ENCODE peak calls at places on chromosomes 13 and 19, in four cellular contexts. One of them, this sample, is unnamed.

GRCh38 chr19:10533656-10534386 is 9.9 kb upstream of the ATG4D start:
- DNase-seq in Panc1: no peak
- DNase-seq in HepG2: no peak
- DNase-seq in K562: no peak
- DNase-seq in this sample: no peak

GRCh38 chr13:22175211-22175610 is 504.3 kb downstream of the FGF9 start:
- DNase-seq in Panc1: no peak
- DNase-seq in HepG2: no peak
- DNase-seq in K562: no peak
- DNase-seq in this sample: no peak

GRCh38 chr13:98291658-98292057 is 114.6 kb upstream of the RNF113B start:
- DNase-seq in Panc1: no peak
- DNase-seq in HepG2: peak
- DNase-seq in K562: no peak
- DNase-seq in this sample: no peak

GRCh38 chr13:94110011-94110410 is 369.5 kb downstream of the DCT start:
- DNase-seq in Panc1: no peak
- DNase-seq in HepG2: no peak
- DNase-seq in K562: no peak
- DNase-seq in this sample: no peak

GRCh38 chr13:51739403-51740112 is 64.4 kb downstream of the DHRS12 start:
- DNase-seq in Panc1: no peak
- DNase-seq in HepG2: no peak
- DNase-seq in K562: no peak
- DNase-seq in this sample: no peak

GRCh38 chr19:54159352-54160181 is at the start of gene LENG1:
- DNase-seq in Panc1: peak
- DNase-seq in HepG2: peak
- DNase-seq in K562: peak
- DNase-seq in this sample: peak

GRCh38 chr13:73337511-73337910 is 278.7 kb downstream of the KLF5 start:
- DNase-seq in Panc1: no peak
- DNase-seq in HepG2: no peak
- DNase-seq in K562: no peak
- DNase-seq in this sample: no peak

GRCh38 chr13:109123971-109124370 is 494.6 kb downstream of the MYO16 start:
- DNase-seq in Panc1: no peak
- DNase-seq in HepG2: no peak
- DNase-seq in K562: no peak
- DNase-seq in this sample: no peak

GRCh38 chr13:113955235-113955634 is 18.6 kb downstream of the C13orf46 start:
- DNase-seq in Panc1: no peak
- DNase-seq in HepG2: no peak
- DNase-seq in K562: no peak
- DNase-seq in this sample: no peak

GRCh38 chr19:15191982-15192381 is 8.8 kb downstream of the NOTCH3 start:
- DNase-seq in Panc1: no peak
- DNase-seq in HepG2: no peak
- DNase-seq in K562: no peak
- DNase-seq in this sample: no peak

GRCh38 chr13:92677571-92677970 is 549.0 kb upstream of the GPC6 start:
- DNase-seq in Panc1: no peak
- DNase-seq in HepG2: no peak
- DNase-seq in K562: no peak
- DNase-seq in this sample: no peak

GRCh38 chr13:100808848-100809247 is 134.3 kb upstream of the TMTC4 start:
- DNase-seq in Panc1: no peak
- DNase-seq in HepG2: no peak
- DNase-seq in K562: no peak
- DNase-seq in this sample: no peak

GRCh38 chr19:28495046-28495445 is 717.9 kb downstream of the UQCRFS1 start:
- DNase-seq in Panc1: no peak
- DNase-seq in HepG2: no peak
- DNase-seq in K562: peak
- DNase-seq in this sample: no peak

GRCh38 chr19:13986348-13986904 is 19.7 kb downstream of the RFX1 start:
- DNase-seq in Panc1: no peak
- DNase-seq in HepG2: no peak
- DNase-seq in K562: no peak
- DNase-seq in this sample: no peak

GRCh38 chr13:106867249-106867648 is 299.3 kb upstream of the ARGLU1 start:
- DNase-seq in Panc1: no peak
- DNase-seq in HepG2: no peak
- DNase-seq in K562: no peak
- DNase-seq in this sample: no peak

DNA sequence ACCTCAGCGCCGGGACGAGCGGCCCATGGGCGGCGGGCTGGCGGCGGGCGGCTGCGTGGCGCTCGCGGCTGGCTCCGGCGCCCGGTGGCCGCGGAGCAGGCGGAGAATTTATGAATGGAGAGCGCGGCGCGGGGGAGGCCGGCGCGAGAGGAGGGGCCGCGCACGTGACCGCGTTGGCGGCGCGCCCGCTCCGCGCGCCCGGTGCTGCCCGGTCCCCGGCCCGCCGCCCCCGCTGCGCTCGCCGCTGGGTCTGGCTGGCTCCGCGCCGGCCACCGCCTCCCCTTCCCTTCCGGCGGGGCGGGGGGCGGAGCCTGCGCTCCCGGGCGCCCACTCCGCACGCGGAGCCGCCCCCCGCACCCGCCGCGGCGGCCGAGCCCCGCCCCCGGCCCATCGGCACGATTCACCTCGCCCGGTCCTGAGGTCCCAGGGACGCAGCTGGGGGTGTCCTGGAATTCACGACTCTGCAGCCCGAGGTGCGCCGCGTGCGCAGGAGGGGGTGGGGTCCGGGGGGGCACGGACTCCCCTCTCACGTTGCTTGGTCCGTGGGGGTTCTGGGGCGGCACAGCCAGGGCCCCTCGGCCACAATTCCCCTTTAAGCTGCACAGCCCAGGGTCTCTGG is at the start of gene CBARP:
- DNase-seq in Panc1: no peak
- DNase-seq in HepG2: no peak
- DNase-seq in K562: peak
- DNase-seq in this sample: no peak
- TF ChIP-seq TCF7L2 in Panc1: no peak
- TF ChIP-seq TCF7L2 in HepG2: no peak
- TF ChIP-seq TCF7L2 in K562: no peak
- TF ChIP-seq TCF7L2 in this sample: no peak

DNA sequence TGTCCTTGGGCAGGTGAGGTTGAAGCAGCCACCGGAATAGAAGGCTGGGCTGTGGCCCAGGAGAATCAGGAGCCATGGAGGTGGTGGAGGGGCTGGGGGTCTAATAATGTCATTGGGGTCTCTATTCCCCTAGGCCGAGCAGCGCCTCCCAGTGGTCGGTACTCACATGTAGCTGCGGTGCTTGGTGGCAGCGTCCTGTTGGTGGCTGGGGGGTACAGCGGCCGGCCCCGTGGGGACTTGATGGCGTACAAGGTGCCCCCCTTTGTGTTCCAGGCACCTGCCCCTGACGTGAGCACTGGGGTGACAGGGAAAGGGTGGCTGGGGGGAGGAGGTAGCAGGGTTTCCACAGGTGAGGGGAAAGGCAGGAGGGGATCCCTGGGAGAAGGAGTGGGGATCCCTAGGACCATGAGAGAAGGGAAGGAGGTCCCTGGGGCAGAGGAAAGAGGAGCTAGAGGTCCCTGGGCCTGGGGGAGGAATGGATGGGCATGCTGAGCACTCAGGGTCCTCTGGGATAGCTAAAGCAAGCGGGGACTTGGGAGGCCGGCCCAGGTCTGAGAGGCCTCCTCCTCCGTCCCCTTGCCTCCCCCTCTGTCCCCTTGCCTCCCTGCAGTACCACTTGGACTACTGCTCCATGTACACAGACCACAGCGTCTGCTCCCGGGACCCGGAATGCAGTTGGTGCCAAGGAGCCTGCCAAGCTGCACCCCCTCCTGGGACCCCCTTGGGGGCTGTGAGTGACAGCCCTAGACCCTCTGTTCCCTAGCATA is 18.1 kb downstream of the MEGF8 start:
- DNase-seq in Panc1: no peak
- DNase-seq in HepG2: no peak
- DNase-seq in K562: no peak
- DNase-seq in this sample: no peak
- TF ChIP-seq CTCF in Panc1: no peak
- TF ChIP-seq CTCF in HepG2: peak
- TF ChIP-seq CTCF in K562: peak
- TF ChIP-seq CTCF in this sample: peak

DNA sequence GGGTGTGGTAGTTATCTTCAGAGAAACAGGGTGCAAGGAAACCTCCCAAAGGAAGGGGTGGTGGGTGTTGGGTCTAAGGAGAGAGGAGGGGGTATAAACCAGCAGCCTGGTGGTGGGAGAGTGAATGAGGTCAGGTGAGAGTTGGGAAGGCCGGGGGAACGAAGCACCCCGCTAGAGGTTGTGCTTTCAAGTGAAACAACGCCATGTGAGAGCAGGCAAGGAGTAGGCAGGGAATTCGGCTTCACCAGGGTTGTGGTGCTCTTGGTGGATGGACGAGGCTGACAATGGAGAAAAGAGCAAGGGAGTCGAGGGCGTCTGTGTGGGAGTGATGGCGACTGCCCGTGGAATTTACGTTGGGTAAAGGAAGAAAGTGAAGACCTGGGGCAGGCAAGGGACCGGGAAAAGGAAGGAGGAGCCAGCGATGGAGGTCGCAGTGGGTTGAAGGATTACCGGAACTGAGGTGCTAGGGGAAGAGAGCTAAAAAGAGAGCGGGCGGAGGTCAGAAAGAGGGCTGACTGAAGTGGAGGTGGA is 2.1 kb upstream of the MLNR start:
- DNase-seq in Panc1: no peak
- DNase-seq in HepG2: no peak
- DNase-seq in K562: no peak
- DNase-seq in this sample: no peak
- TF ChIP-seq TCF7L2 in Panc1: no peak
- TF ChIP-seq TCF7L2 in HepG2: no peak
- TF ChIP-seq TCF7L2 in K562: no peak
- TF ChIP-seq TCF7L2 in this sample: no peak

GRCh38 chr19:2231621-2232221 is 4.4 kb downstream of the PLEKHJ1 start:
- DNase-seq in Panc1: no peak
- DNase-seq in HepG2: no peak
- DNase-seq in K562: no peak
- DNase-seq in this sample: no peak
- TF ChIP-seq CTCF in Panc1: peak
- TF ChIP-seq CTCF in HepG2: peak
- TF ChIP-seq CTCF in K562: peak
- TF ChIP-seq CTCF in this sample: no peak

GRCh38 chr19:31349160-31349881 is at the start of gene TSHZ3:
- DNase-seq in Panc1: no peak
- DNase-seq in HepG2: no peak
- DNase-seq in K562: peak
- DNase-seq in this sample: no peak
- TF ChIP-seq TCF7L2 in Panc1: no peak
- TF ChIP-seq TCF7L2 in HepG2: no peak
- TF ChIP-seq TCF7L2 in K562: no peak
- TF ChIP-seq TCF7L2 in this sample: no peak

GRCh38 chr19:41641879-41642485 is 15.1 kb upstream of the CEACAM4 start:
- DNase-seq in Panc1: peak
- DNase-seq in HepG2: peak
- DNase-seq in K562: peak
- DNase-seq in this sample: peak

GRCh38 chr19:41649827-41650226 is 23.0 kb upstream of the CEACAM4 start:
- DNase-seq in Panc1: no peak
- DNase-seq in HepG2: no peak
- DNase-seq in K562: no peak
- DNase-seq in this sample: no peak

GRCh38 chr19:41646589-41647204 is 19.8 kb upstream of the CEACAM4 start:
- DNase-seq in Panc1: no peak
- DNase-seq in HepG2: no peak
- DNase-seq in K562: peak
- DNase-seq in this sample: peak
- TF ChIP-seq CTCF in Panc1: peak
- TF ChIP-seq CTCF in HepG2: peak
- TF ChIP-seq CTCF in K562: peak
- TF ChIP-seq CTCF in this sample: peak

GRCh38 chr19:32671883-32672282 is 3.1 kb downstream of the ANKRD27 start:
- DNase-seq in Panc1: no peak
- DNase-seq in HepG2: no peak
- DNase-seq in K562: peak
- DNase-seq in this sample: no peak
- TF ChIP-seq TCF7L2 in Panc1: no peak
- TF ChIP-seq TCF7L2 in HepG2: no peak
- TF ChIP-seq TCF7L2 in K562: no peak
- TF ChIP-seq TCF7L2 in this sample: no peak

GRCh38 chr13:61414686-61415664 is 674 bp downstream of the PCDH20 start:
- DNase-seq in Panc1: no peak
- DNase-seq in HepG2: peak
- DNase-seq in K562: no peak
- DNase-seq in this sample: no peak

GRCh38 chr13:61414136-61414535 is 1.5 kb downstream of the PCDH20 start:
- DNase-seq in Panc1: no peak
- DNase-seq in HepG2: no peak
- DNase-seq in K562: no peak
- DNase-seq in this sample: no peak

GRCh38 chr13:61410266-61410665 is 5.4 kb downstream of the PCDH20 start:
- DNase-seq in Panc1: no peak
- DNase-seq in HepG2: no peak
- DNase-seq in K562: no peak
- DNase-seq in this sample: no peak

GRCh38 chr13:61413572-61413971 is 2.1 kb downstream of the PCDH20 start:
- DNase-seq in Panc1: no peak
- DNase-seq in HepG2: no peak
- DNase-seq in K562: no peak
- DNase-seq in this sample: no peak

GRCh38 chr13:61410669-61411297 is 4.9 kb downstream of the PCDH20 start:
- DNase-seq in Panc1: peak
- DNase-seq in HepG2: peak
- DNase-seq in K562: peak
- DNase-seq in this sample: peak
- TF ChIP-seq CTCF in Panc1: peak
- TF ChIP-seq CTCF in HepG2: peak
- TF ChIP-seq CTCF in K562: no peak
- TF ChIP-seq CTCF in this sample: peak

GRCh38 chr19:35211545-35212230 is 16.9 kb downstream of the FAM187B start:
- DNase-seq in Panc1: no peak
- DNase-seq in HepG2: peak
- DNase-seq in K562: no peak
- DNase-seq in this sample: no peak
- TF ChIP-seq TCF7L2 in Panc1: no peak
- TF ChIP-seq TCF7L2 in HepG2: no peak
- TF ChIP-seq TCF7L2 in K562: no peak
- TF ChIP-seq TCF7L2 in this sample: no peak

This sample was measured in HCT116.